ENCODE peak calls at places on chromosomes 7 and 10, in six cellular contexts. F is left ventricle myocardium inferior; G is fibroblast of pulmonary artery; J is CD8-positive, alpha-beta T cell; Z is AG10803; D is prostate gland. L is an unnamed sample.

GRCh38 chr10:130341325-130341724 is 205.1 kb downstream of the GLRX3 start:
- DNase-seq in G (no peak), F (no peak), Z (no peak), D (no peak), J (no peak), L (no peak)

GRCh38 chr7:149825567-149826343 is 12.4 kb upstream of the ZNF862 start:
- DNase-seq in J (no peak), Z (no peak), D (no peak), G (no peak), F (no peak), L (no peak)

GRCh38 chr7:106456339-106456738 is 171.6 kb upstream of the NAMPT start:
- DNase-seq in Z (no peak), D (no peak), J (no peak), G (no peak), F (no peak), L (no peak)

GRCh38 chr10:22666287-22667092 is 47.9 kb downstream of the PIP4K2A start:
- DNase-seq in J (peak), F (no peak), Z (no peak), G (peak), D (no peak), L (peak)

GRCh38 chr10:29377333-29377961 is 88.6 kb downstream of the LYZL1 start:
- DNase-seq in F (no peak), J (no peak), Z (peak), G (peak), D (no peak), L (peak)

GRCh38 chr10:36666451-36666850 is 458.9 kb upstream of the ANKRD30A start:
- DNase-seq in G (no peak), D (no peak), Z (no peak), F (no peak), J (no peak), L (no peak)

GRCh38 chr7:37359662-37360444 is 88.8 kb downstream of the ELMO1 start:
- DNase-seq in G (no peak), D (no peak), F (no peak), Z (no peak), J (no peak), L (no peak)

GRCh38 chr10:103199498-103199897 is 6.4 kb upstream of the NT5C2 start:
- DNase-seq in D (no peak), J (no peak), F (no peak), G (no peak), Z (no peak), L (no peak)

GRCh38 chr7:156962897-156963296 is 13.4 kb downstream of the NOM1 start:
- DNase-seq in J (no peak), D (no peak), F (no peak), G (no peak), Z (no peak), L (no peak)

GRCh38 chr7:134873253-134873652 is 93.8 kb downstream of the CALD1 start:
- DNase-seq in G (peak), Z (peak), F (no peak), D (no peak), J (no peak), L (peak)

GRCh38 chr7:141742229-141742628 is 4.1 kb downstream of the SSBP1 start:
- DNase-seq in J (no peak), G (no peak), Z (no peak), D (no peak), F (no peak), L (no peak)

GRCh38 chr10:96834121-96834520 is 2.0 kb downstream of the LCOR start:
- DNase-seq in J (no peak), Z (no peak), F (no peak), D (no peak), G (no peak), L (no peak)

GRCh38 chr10:132691711-132692153 is 94.2 kb downstream of the NKX6-2 start:
- DNase-seq in Z (no peak), J (no peak), G (no peak), F (peak), D (no peak), L (no peak)

GRCh38 chr10:79136227-79137005 is 67.7 kb downstream of the ZMIZ1 start:
- DNase-seq in Z (no peak), G (no peak), D (no peak), J (no peak), F (no peak), L (peak)

GRCh38 chr10:79137404-79137803 is 68.6 kb downstream of the ZMIZ1 start:
- DNase-seq in G (no peak), F (no peak), Z (no peak), D (no peak), J (no peak), L (peak)

GRCh38 chr10:79138449-79139123 is 69.8 kb downstream of the ZMIZ1 start:
- DNase-seq in Z (no peak), F (no peak), G (no peak), J (no peak), D (no peak), L (no peak)

GRCh38 chr10:79139124-79139835 is 70.5 kb downstream of the ZMIZ1 start:
- DNase-seq in D (no peak), Z (peak), J (no peak), F (peak), G (peak), L (peak)

GRCh38 chr10:79137826-79138225 is 69.1 kb downstream of the ZMIZ1 start:
- DNase-seq in Z (peak), F (peak), D (no peak), G (no peak), J (peak), L (peak)
- H3K4me3 ChIP-seq in Z (no peak), F (peak), D (no peak), G (no peak), J (peak), L (no peak)

DNA sequence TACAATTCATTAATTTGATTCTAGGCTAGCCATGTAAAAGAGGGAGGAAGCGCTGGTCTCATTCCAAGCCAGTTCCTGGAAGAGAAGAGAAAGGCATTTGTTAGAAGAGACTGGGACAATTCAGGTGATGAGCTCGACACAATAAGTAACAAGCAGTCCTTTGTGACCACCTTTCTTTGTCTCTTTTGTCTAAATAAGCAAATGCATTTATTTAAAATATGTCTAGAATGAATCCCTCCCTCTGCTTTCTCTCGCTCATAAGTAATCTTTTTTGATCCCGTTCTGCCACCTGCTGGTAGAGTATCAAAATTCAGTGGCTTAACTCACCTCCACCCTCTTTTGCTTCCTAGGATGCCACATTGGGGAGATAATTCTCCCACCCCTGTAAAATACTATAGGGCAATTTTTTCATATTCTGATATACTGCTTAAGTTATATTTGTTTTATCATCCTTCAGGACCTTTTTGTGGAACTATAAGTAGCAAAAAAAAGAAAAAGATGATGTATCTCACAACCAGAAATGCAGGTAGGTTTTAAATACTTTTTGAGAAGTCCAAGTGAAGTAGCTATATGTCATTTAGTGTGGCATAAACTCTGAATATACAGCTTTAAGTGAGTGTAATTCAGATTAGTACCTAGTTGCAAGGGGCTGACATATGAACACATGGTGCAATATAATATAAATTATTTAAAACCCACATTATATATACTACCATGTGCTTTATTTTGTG is 91.5 kb downstream of the GSDME start:
- DNase-seq in J (no peak), Z (peak), D (peak), G (peak), F (no peak), L (peak)
- TF ChIP-seq CTCF in J (peak), Z (peak), D (peak), G (peak), F (peak), L (peak)

GRCh38 chr10:79096514-79096913 is 27.7 kb downstream of the ZMIZ1 start:
- DNase-seq in D (no peak), F (no peak), Z (no peak), G (no peak), J (no peak), L (no peak)

GRCh38 chr10:79095316-79095715 is 26.6 kb downstream of the ZMIZ1 start:
- DNase-seq in D (peak), J (no peak), F (no peak), Z (no peak), G (no peak), L (no peak)

GRCh38 chr10:79092292-79092896 is 23.6 kb downstream of the ZMIZ1 start:
- DNase-seq in D (no peak), F (no peak), J (no peak), G (no peak), Z (no peak), L (no peak)

GRCh38 chr10:79094412-79095175 is 25.8 kb downstream of the ZMIZ1 start:
- DNase-seq in D (no peak), F (no peak), Z (no peak), J (no peak), G (no peak), L (no peak)

GRCh38 chr10:79093658-79094411 is 25.1 kb downstream of the ZMIZ1 start:
- DNase-seq in D (peak), F (no peak), G (no peak), Z (no peak), J (no peak), L (peak)
- H3K4me3 ChIP-seq in D (no peak), F (peak), G (no peak), Z (no peak), J (no peak), L (no peak)

GRCh38 chr10:37952926-37953325 is 23.5 kb downstream of the ZNF25 start:
- DNase-seq in J (no peak), D (no peak), G (no peak), F (no peak), Z (peak), L (no peak)
- TF ChIP-seq CTCF in J (no peak), D (no peak), G (no peak), F (no peak), Z (no peak), L (no peak)

GRCh38 chr7:636396-636795 is 90.1 kb upstream of the DNAAF5 start:
- DNase-seq in Z (peak), F (no peak), D (no peak), G (peak), J (peak), L (peak)
- H3K4me3 ChIP-seq in Z (no peak), F (no peak), D (no peak), G (no peak), J (no peak), L (peak)

DNA sequence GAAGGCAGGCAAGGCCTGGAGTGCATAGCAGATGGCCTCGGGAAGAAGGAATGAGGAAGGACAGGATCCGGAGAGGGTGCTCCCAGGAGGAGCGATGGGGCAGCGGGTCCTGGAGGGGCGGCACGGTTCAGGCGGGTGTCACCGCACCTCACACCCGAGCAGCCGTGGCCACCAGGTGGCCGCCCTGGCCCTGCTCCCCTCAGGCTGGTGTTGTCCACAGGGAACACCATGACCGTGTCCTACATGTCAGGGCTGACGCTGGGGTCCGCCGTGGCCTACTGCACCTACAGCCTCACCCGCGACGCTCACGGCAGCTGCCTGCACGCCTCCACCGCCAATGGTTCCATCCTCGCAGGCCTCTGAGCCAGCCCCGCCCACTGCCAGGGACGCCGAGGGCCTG is 19.8 kb downstream of the SLC29A4 start:
- DNase-seq in G (no peak), D (no peak), Z (no peak), J (no peak), F (no peak), L (no peak)
- TF ChIP-seq CTCF in G (no peak), D (no peak), Z (no peak), J (no peak), F (no peak), L (no peak)

GRCh38 chr10:58870070-58870469 is 306.4 kb upstream of the PHYHIPL start:
- DNase-seq in G (no peak), D (no peak), F (no peak), J (no peak), Z (no peak), L (no peak)
- H3K4me3 ChIP-seq in G (no peak), D (no peak), F (no peak), J (no peak), Z (no peak), L (no peak)

GRCh38 chr10:3093996-3094395 is 26.6 kb downstream of the PFKP start:
- DNase-seq in F (no peak), J (no peak), G (no peak), Z (no peak), D (no peak), L (no peak)
- TF ChIP-seq CTCF in F (no peak), J (no peak), G (no peak), Z (no peak), D (no peak), L (no peak)

GRCh38 chr7:32301427-32301826 is 188.8 kb downstream of the LSM5 start:
- DNase-seq in F (no peak), Z (no peak), J (no peak), D (no peak), G (no peak), L (no peak)
- H3K4me3 ChIP-seq in F (no peak), Z (no peak), J (no peak), D (no peak), G (no peak), L (no peak)